ENCODE peak calls at places on chromosomes 6 and 20, in nine cellular contexts. K is HuH-7.5; M is NCI-H1417; S is central memory CD4-positive, alpha-beta T cell; E is hypothalamus; D is GM12891; Q is KG1; Z is HEK293T; P is GM20000. N is an unnamed sample.

GRCh38 chr6:43871284-43871683 is 101.3 kb downstream of the VEGFA start:
- DNase-seq in P (no peak), M (no peak), K (no peak), Q (no peak), E (no peak), S (no peak), D (no peak), Z (no peak), N (no peak)

GRCh38 chr20:58293453-58293852 is 16.1 kb upstream of the RAB22A start:
- DNase-seq in Q (no peak), D (no peak), K (no peak), Z (peak), S (no peak), P (no peak), M (peak), E (no peak), N (peak)

GRCh38 chr20:6924681-6925080 is 157.2 kb downstream of the BMP2 start:
- DNase-seq in Z (no peak), D (no peak), P (no peak), S (no peak), M (no peak), K (no peak), E (no peak), Q (no peak), N (no peak)

GRCh38 chr6:16700202-16700997 is 60.9 kb downstream of the ATXN1 start:
- DNase-seq in D (no peak), Z (no peak), Q (peak), P (no peak), M (no peak), K (no peak), S (peak), E (no peak), N (no peak)

GRCh38 chr20:18543932-18544331 is 23.3 kb upstream of the SMIM26 start:
- DNase-seq in Q (no peak), K (no peak), S (no peak), P (no peak), D (no peak), E (no peak), M (peak), Z (no peak), N (no peak)

GRCh38 chr6:75882734-75883133 is 133.7 kb downstream of the MYO6 start:
- DNase-seq in Q (no peak), D (no peak), P (no peak), Z (no peak), K (no peak), S (no peak), M (no peak), E (no peak), N (no peak)

GRCh38 chr6:83636800-83637199 is 72.1 kb downstream of the SNAP91 start:
- DNase-seq in K (no peak), Z (no peak), P (no peak), D (no peak), S (no peak), E (no peak), M (no peak), Q (no peak), N (no peak)

GRCh38 chr6:42093582-42094329 is 43.4 kb downstream of the TAF8 start:
- DNase-seq in M (no peak), S (no peak), P (no peak), Q (no peak), E (no peak), Z (no peak), D (no peak), K (no peak), N (peak)

GRCh38 chr6:112799889-112800288 is 452.8 kb downstream of the RFPL4B start:
- DNase-seq in M (no peak), S (no peak), K (no peak), D (no peak), P (no peak), Q (no peak), E (no peak), Z (no peak), N (no peak)

GRCh38 chr6:125100018-125100652 is 53.4 kb upstream of the TPD52L1 start:
- DNase-seq in M (no peak), D (no peak), S (no peak), K (no peak), E (no peak), Z (no peak), P (no peak), Q (no peak), N (no peak)

GRCh38 chr20:50093240-50093639 is 19.7 kb downstream of the UBE2V1 start:
- DNase-seq in Z (no peak), E (no peak), D (no peak), K (no peak), M (no peak), Q (no peak), S (no peak), P (no peak), N (no peak)

N was measured in Caco-2.